ENCODE peak calls at places on chromosomes 11 and 22, in eight cellular contexts. One of them, this sample, is unnamed.

GRCh38 chr11:85664561-85665481 is at the start of gene CREBZF:
- DNase-seq in endodermal cell: peak
- DNase-seq in WTC11: peak
- DNase-seq in type B pancreatic cell: peak
- DNase-seq in thoracic aorta: peak
- DNase-seq in dorsolateral prefrontal cortex: peak
- DNase-seq in cardiac fibroblast: peak
- DNase-seq in fibroblast of lung: peak
- DNase-seq in this sample: peak

GRCh38 chr11:15532432-15532831 is 417.7 kb downstream of the INSC start:
- DNase-seq in endodermal cell: no peak
- DNase-seq in fibroblast of lung: no peak
- DNase-seq in type B pancreatic cell: no peak
- DNase-seq in cardiac fibroblast: no peak
- DNase-seq in dorsolateral prefrontal cortex: no peak
- DNase-seq in WTC11: no peak
- DNase-seq in thoracic aorta: no peak
- DNase-seq in this sample: no peak

GRCh38 chr11:126468102-126468521 is 112.6 kb downstream of the ST3GAL4 start:
- DNase-seq in fibroblast of lung: no peak
- DNase-seq in dorsolateral prefrontal cortex: no peak
- DNase-seq in type B pancreatic cell: no peak
- DNase-seq in cardiac fibroblast: no peak
- DNase-seq in thoracic aorta: no peak
- DNase-seq in endodermal cell: no peak
- DNase-seq in WTC11: no peak
- DNase-seq in this sample: no peak

GRCh38 chr11:285894-286220 is 3.1 kb upstream of the PGGHG start:
- DNase-seq in endodermal cell: no peak
- DNase-seq in fibroblast of lung: no peak
- DNase-seq in type B pancreatic cell: peak
- DNase-seq in cardiac fibroblast: no peak
- DNase-seq in dorsolateral prefrontal cortex: no peak
- DNase-seq in WTC11: no peak
- DNase-seq in thoracic aorta: no peak
- DNase-seq in this sample: no peak

GRCh38 chr11:59555601-59556114 is 44.3 kb downstream of the OR4D9 start:
- DNase-seq in thoracic aorta: no peak
- DNase-seq in type B pancreatic cell: no peak
- DNase-seq in endodermal cell: no peak
- DNase-seq in fibroblast of lung: no peak
- DNase-seq in WTC11: no peak
- DNase-seq in cardiac fibroblast: no peak
- DNase-seq in dorsolateral prefrontal cortex: no peak
- DNase-seq in this sample: no peak

GRCh38 chr22:27800250-27801131 is 1.1 kb downstream of the MN1 start:
- DNase-seq in WTC11: peak
- DNase-seq in cardiac fibroblast: peak
- DNase-seq in dorsolateral prefrontal cortex: no peak
- DNase-seq in fibroblast of lung: no peak
- DNase-seq in thoracic aorta: no peak
- DNase-seq in type B pancreatic cell: no peak
- DNase-seq in endodermal cell: peak
- DNase-seq in this sample: no peak

GRCh38 chr11:14380947-14381555 is 22.1 kb upstream of the RRAS2 start:
- DNase-seq in dorsolateral prefrontal cortex: peak
- DNase-seq in type B pancreatic cell: peak
- DNase-seq in fibroblast of lung: peak
- DNase-seq in endodermal cell: peak
- DNase-seq in cardiac fibroblast: peak
- DNase-seq in thoracic aorta: no peak
- DNase-seq in WTC11: peak
- DNase-seq in this sample: peak

GRCh38 chr11:66491315-66491935 is 11.2 kb downstream of the DPP3 start:
- DNase-seq in type B pancreatic cell: no peak
- DNase-seq in endodermal cell: peak
- DNase-seq in thoracic aorta: no peak
- DNase-seq in fibroblast of lung: no peak
- DNase-seq in cardiac fibroblast: no peak
- DNase-seq in dorsolateral prefrontal cortex: no peak
- DNase-seq in WTC11: peak
- DNase-seq in this sample: no peak

GRCh38 chr11:75013051-75013450 is 24.3 kb downstream of the NEU3 start:
- DNase-seq in cardiac fibroblast: peak
- DNase-seq in thoracic aorta: no peak
- DNase-seq in fibroblast of lung: no peak
- DNase-seq in WTC11: no peak
- DNase-seq in endodermal cell: peak
- DNase-seq in dorsolateral prefrontal cortex: no peak
- DNase-seq in type B pancreatic cell: no peak
- DNase-seq in this sample: no peak

GRCh38 chr22:33515733-33516297 is 404.5 kb downstream of the LARGE1 start:
- DNase-seq in endodermal cell: no peak
- DNase-seq in WTC11: no peak
- DNase-seq in dorsolateral prefrontal cortex: no peak
- DNase-seq in fibroblast of lung: no peak
- DNase-seq in cardiac fibroblast: no peak
- DNase-seq in type B pancreatic cell: no peak
- DNase-seq in thoracic aorta: no peak
- DNase-seq in this sample: no peak

GRCh38 chr11:80748207-80748606 is 1307.4 kb upstream of the TENM4 start:
- DNase-seq in thoracic aorta: no peak
- DNase-seq in endodermal cell: no peak
- DNase-seq in WTC11: no peak
- DNase-seq in dorsolateral prefrontal cortex: no peak
- DNase-seq in cardiac fibroblast: no peak
- DNase-seq in fibroblast of lung: no peak
- DNase-seq in type B pancreatic cell: no peak
- DNase-seq in this sample: no peak

GRCh38 chr11:9719949-9720646 is 56.2 kb downstream of the SWAP70 start:
- DNase-seq in fibroblast of lung: no peak
- DNase-seq in dorsolateral prefrontal cortex: no peak
- DNase-seq in type B pancreatic cell: no peak
- DNase-seq in cardiac fibroblast: peak
- DNase-seq in thoracic aorta: no peak
- DNase-seq in endodermal cell: no peak
- DNase-seq in WTC11: no peak
- DNase-seq in this sample: no peak

GRCh38 chr11:87338046-87338639 is 300.4 kb downstream of the TMEM135 start:
- DNase-seq in thoracic aorta: no peak
- DNase-seq in fibroblast of lung: no peak
- DNase-seq in dorsolateral prefrontal cortex: no peak
- DNase-seq in cardiac fibroblast: no peak
- DNase-seq in endodermal cell: no peak
- DNase-seq in type B pancreatic cell: no peak
- DNase-seq in WTC11: no peak
- DNase-seq in this sample: no peak

GRCh38 chr11:108734956-108735559 is 70.2 kb downstream of the DDX10 start:
- DNase-seq in type B pancreatic cell: no peak
- DNase-seq in endodermal cell: no peak
- DNase-seq in cardiac fibroblast: peak
- DNase-seq in thoracic aorta: no peak
- DNase-seq in dorsolateral prefrontal cortex: no peak
- DNase-seq in fibroblast of lung: peak
- DNase-seq in WTC11: no peak
- DNase-seq in this sample: no peak

GRCh38 chr11:112279901-112280267 is 19.2 kb upstream of the PLET1 start:
- DNase-seq in WTC11: peak
- DNase-seq in endodermal cell: peak
- DNase-seq in cardiac fibroblast: peak
- DNase-seq in type B pancreatic cell: no peak
- DNase-seq in fibroblast of lung: peak
- DNase-seq in thoracic aorta: no peak
- DNase-seq in dorsolateral prefrontal cortex: peak
- DNase-seq in this sample: no peak

GRCh38 chr11:46407635-46408034 is 16.1 kb upstream of the CHRM4 start:
- DNase-seq in fibroblast of lung: no peak
- DNase-seq in dorsolateral prefrontal cortex: no peak
- DNase-seq in endodermal cell: peak
- DNase-seq in type B pancreatic cell: no peak
- DNase-seq in cardiac fibroblast: no peak
- DNase-seq in WTC11: no peak
- DNase-seq in thoracic aorta: no peak
- DNase-seq in this sample: no peak
- TF ChIP-seq CTCF in fibroblast of lung: no peak
- TF ChIP-seq CTCF in dorsolateral prefrontal cortex: no peak
- TF ChIP-seq CTCF in endodermal cell: peak
- TF ChIP-seq CTCF in type B pancreatic cell: no peak
- TF ChIP-seq CTCF in cardiac fibroblast: no peak
- TF ChIP-seq CTCF in WTC11: no peak
- TF ChIP-seq CTCF in thoracic aorta: no peak
- TF ChIP-seq CTCF in this sample: no peak

GRCh38 chr11:37712246-37712645 is 1114.2 kb upstream of the RAG2 start:
- DNase-seq in type B pancreatic cell: no peak
- DNase-seq in thoracic aorta: no peak
- DNase-seq in cardiac fibroblast: peak
- DNase-seq in dorsolateral prefrontal cortex: no peak
- DNase-seq in endodermal cell: peak
- DNase-seq in WTC11: no peak
- DNase-seq in fibroblast of lung: peak
- DNase-seq in this sample: no peak
- TF ChIP-seq CTCF in type B pancreatic cell: peak
- TF ChIP-seq CTCF in thoracic aorta: no peak
- TF ChIP-seq CTCF in cardiac fibroblast: peak
- TF ChIP-seq CTCF in dorsolateral prefrontal cortex: no peak
- TF ChIP-seq CTCF in endodermal cell: peak
- TF ChIP-seq CTCF in WTC11: no peak
- TF ChIP-seq CTCF in fibroblast of lung: peak
- TF ChIP-seq CTCF in this sample: peak

GRCh38 chr11:114246321-114247069 is 49.7 kb upstream of the NNMT start:
- DNase-seq in cardiac fibroblast: no peak
- DNase-seq in fibroblast of lung: no peak
- DNase-seq in thoracic aorta: no peak
- DNase-seq in WTC11: no peak
- DNase-seq in type B pancreatic cell: no peak
- DNase-seq in dorsolateral prefrontal cortex: no peak
- DNase-seq in endodermal cell: no peak
- DNase-seq in this sample: no peak
- TF ChIP-seq CTCF in cardiac fibroblast: no peak
- TF ChIP-seq CTCF in fibroblast of lung: no peak
- TF ChIP-seq CTCF in thoracic aorta: no peak
- TF ChIP-seq CTCF in WTC11: no peak
- TF ChIP-seq CTCF in type B pancreatic cell: no peak
- TF ChIP-seq CTCF in dorsolateral prefrontal cortex: no peak
- TF ChIP-seq CTCF in endodermal cell: peak
- TF ChIP-seq CTCF in this sample: no peak

GRCh38 chr11:95230054-95231034 is 658 bp downstream of the SESN3 start:
- DNase-seq in endodermal cell: peak
- DNase-seq in thoracic aorta: no peak
- DNase-seq in dorsolateral prefrontal cortex: peak
- DNase-seq in WTC11: peak
- DNase-seq in type B pancreatic cell: peak
- DNase-seq in fibroblast of lung: peak
- DNase-seq in cardiac fibroblast: peak
- DNase-seq in this sample: no peak

GRCh38 chr11:95231126-95231880 is at the start of gene SESN3:
- DNase-seq in endodermal cell: peak
- DNase-seq in fibroblast of lung: peak
- DNase-seq in type B pancreatic cell: peak
- DNase-seq in thoracic aorta: peak
- DNase-seq in dorsolateral prefrontal cortex: peak
- DNase-seq in cardiac fibroblast: peak
- DNase-seq in WTC11: peak
- DNase-seq in this sample: peak

GRCh38 chr11:95229199-95230053 is 1.6 kb downstream of the SESN3 start:
- DNase-seq in type B pancreatic cell: no peak
- DNase-seq in cardiac fibroblast: peak
- DNase-seq in fibroblast of lung: peak
- DNase-seq in endodermal cell: no peak
- DNase-seq in WTC11: no peak
- DNase-seq in thoracic aorta: no peak
- DNase-seq in dorsolateral prefrontal cortex: no peak
- DNase-seq in this sample: no peak

GRCh38 chr11:95232666-95233065 is 1.7 kb upstream of the SESN3 start:
- DNase-seq in type B pancreatic cell: no peak
- DNase-seq in dorsolateral prefrontal cortex: no peak
- DNase-seq in endodermal cell: no peak
- DNase-seq in thoracic aorta: no peak
- DNase-seq in WTC11: no peak
- DNase-seq in cardiac fibroblast: no peak
- DNase-seq in fibroblast of lung: no peak
- DNase-seq in this sample: no peak

DNA sequence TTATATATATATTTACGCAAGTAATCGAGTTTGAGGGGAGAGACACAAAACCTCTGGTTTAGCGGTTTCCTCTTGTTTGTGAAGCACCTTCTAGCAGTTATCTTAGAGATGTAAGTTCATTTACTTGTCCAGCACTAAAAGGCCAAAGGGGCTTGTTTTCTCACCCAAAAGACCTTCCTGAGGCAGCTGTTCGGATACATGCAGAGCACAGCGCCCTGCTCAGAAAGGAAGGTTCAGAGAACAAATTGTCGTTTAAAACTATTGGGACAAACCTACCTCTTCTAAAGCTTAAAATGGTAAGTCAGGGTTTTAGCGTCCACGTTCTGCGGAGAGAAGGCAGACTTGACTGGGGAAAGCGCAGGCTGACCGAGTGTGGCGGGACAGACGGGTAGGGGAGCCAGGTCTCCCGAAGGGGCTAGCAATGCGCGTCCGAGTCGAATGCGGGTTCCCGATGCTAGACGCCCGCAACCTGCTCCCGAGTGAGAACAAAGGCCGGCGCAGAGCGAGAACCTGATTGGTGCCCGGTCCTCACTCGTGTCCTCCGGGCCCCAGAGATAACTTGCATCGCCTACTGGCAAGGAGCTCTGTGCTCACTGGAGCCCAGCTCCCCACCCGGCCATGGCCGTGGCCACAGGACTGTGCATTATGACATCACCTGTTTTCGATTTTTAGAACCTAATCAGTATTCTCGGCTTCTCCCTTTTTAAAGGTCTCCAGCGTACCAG is 1.0 kb upstream of the SESN3 start:
- DNase-seq in thoracic aorta: no peak
- DNase-seq in cardiac fibroblast: peak
- DNase-seq in endodermal cell: peak
- DNase-seq in WTC11: peak
- DNase-seq in type B pancreatic cell: peak
- DNase-seq in fibroblast of lung: peak
- DNase-seq in dorsolateral prefrontal cortex: peak
- DNase-seq in this sample: no peak
- TF ChIP-seq CTCF in thoracic aorta: peak
- TF ChIP-seq CTCF in cardiac fibroblast: no peak
- TF ChIP-seq CTCF in endodermal cell: no peak
- TF ChIP-seq CTCF in WTC11: no peak
- TF ChIP-seq CTCF in type B pancreatic cell: peak
- TF ChIP-seq CTCF in fibroblast of lung: no peak
- TF ChIP-seq CTCF in dorsolateral prefrontal cortex: no peak
- TF ChIP-seq CTCF in this sample: no peak

GRCh38 chr22:42685941-42686666 is 34.6 kb downstream of the A4GALT start:
- DNase-seq in WTC11: no peak
- DNase-seq in fibroblast of lung: peak
- DNase-seq in endodermal cell: no peak
- DNase-seq in thoracic aorta: no peak
- DNase-seq in cardiac fibroblast: no peak
- DNase-seq in type B pancreatic cell: no peak
- DNase-seq in dorsolateral prefrontal cortex: no peak
- DNase-seq in this sample: no peak
- TF ChIP-seq CTCF in WTC11: no peak
- TF ChIP-seq CTCF in fibroblast of lung: peak
- TF ChIP-seq CTCF in endodermal cell: no peak
- TF ChIP-seq CTCF in thoracic aorta: no peak
- TF ChIP-seq CTCF in cardiac fibroblast: no peak
- TF ChIP-seq CTCF in type B pancreatic cell: no peak
- TF ChIP-seq CTCF in dorsolateral prefrontal cortex: no peak
- TF ChIP-seq CTCF in this sample: no peak

This sample was measured in osteocyte.